ENCODE peak calls at places on chromosomes 3 and 15, in four cellular contexts. N is non-pigmented ciliary epithelial cell; L is T47D; S is activated CD8-positive, alpha-beta T cell treated with anti-CD3 and anti-CD28 coated beads for 36 hours. Z is an unnamed sample.

GRCh38 chr3:12727481-12727880 is 31.6 kb downstream of the TMEM40 start:
- DNase-seq in N (no peak), L (no peak), S (no peak), Z (no peak)

GRCh38 chr15:101359365-101359947 is 64.4 kb upstream of the SNRPA1 start:
- DNase-seq in N (no peak), L (no peak), S (no peak), Z (no peak)

GRCh38 chr3:126474498-126475410 is 937 bp downstream of the ZXDC start:
- DNase-seq in N (no peak), L (peak), S (peak), Z (no peak)

GRCh38 chr15:42069496-42070275 is 24.7 kb downstream of the PLA2G4D start:
- DNase-seq in N (no peak), L (no peak), S (no peak), Z (no peak)

GRCh38 chr3:9014189-9014588 is 50.9 kb upstream of the RAD18 start:
- DNase-seq in N (no peak), L (no peak), S (no peak), Z (no peak)

GRCh38 chr15:70140543-70141375 is 43.0 kb upstream of the TLE3 start:
- DNase-seq in N (no peak), L (no peak), S (peak), Z (no peak)

GRCh38 chr3:192467230-192468186 is 259.8 kb downstream of the FGF12 start:
- DNase-seq in N (no peak), L (peak), S (peak), Z (peak)

GRCh38 chr3:141191097-141191749 is 40.4 kb upstream of the PXYLP1 start:
- DNase-seq in N (no peak), L (no peak), S (no peak), Z (no peak)

GRCh38 chr15:79812536-79812935 is 84.3 kb downstream of the MTHFS start:
- DNase-seq in N (no peak), L (peak), S (no peak), Z (no peak)

GRCh38 chr3:16059081-16059537 is 115.4 kb upstream of the GALNT15 start:
- DNase-seq in N (no peak), L (no peak), S (no peak), Z (no peak)

GRCh38 chr15:64536244-64536836 is 76.0 kb downstream of the ZNF609 start:
- DNase-seq in N (peak), L (no peak), S (no peak), Z (no peak)

GRCh38 chr3:129558076-129558771 is 15.2 kb downstream of the H1-8 start:
- DNase-seq in N (no peak), L (no peak), S (no peak), Z (no peak)

Z was measured in amygdala.